ENCODE peak calls at places on chromosomes 16 and 17, in eight cellular contexts. J is EL; W is progenitor cell of endocrine pancreas; I is K562; M is central memory CD4-positive, alpha-beta T cell; Y is ascending aorta; F is HCT116; X is CD4-positive, CD25-positive, alpha-beta regulatory T cell. O is an unnamed sample.

GRCh38 chr17:2755941-2756724 is 6.7 kb upstream of the CCDC92B start:
- DNase-seq in M (no peak), W (peak), F (no peak), J (no peak), I (peak), X (no peak), Y (no peak), O (no peak)

GRCh38 chr16:84996365-84996764 is 15.0 kb downstream of the ZDHHC7 start:
- DNase-seq in M (no peak), X (no peak), Y (no peak), W (no peak), J (no peak), I (no peak), F (no peak), O (no peak)

GRCh38 chr17:59848778-59849177 is 44.0 kb downstream of the TUBD1 start:
- DNase-seq in X (no peak), J (no peak), W (no peak), I (no peak), M (no peak), Y (no peak), F (no peak), O (no peak)

GRCh38 chr16:31862761-31863160 is 10.8 kb upstream of the ZNF267 start:
- DNase-seq in J (no peak), M (no peak), I (no peak), F (no peak), Y (no peak), X (no peak), W (no peak), O (no peak)

GRCh38 chr16:56689171-56689570 is 6.9 kb downstream of the MT1X start:
- DNase-seq in I (no peak), F (no peak), Y (no peak), J (no peak), W (no peak), X (no peak), M (no peak), O (no peak)

GRCh38 chr17:18985475-18985874 is 19.1 kb downstream of the FAM83G start:
- DNase-seq in Y (no peak), M (no peak), J (no peak), X (no peak), F (no peak), I (no peak), W (no peak), O (no peak)

GRCh38 chr17:9274119-9274445 is 252.8 kb downstream of the NTN1 start:
- DNase-seq in M (no peak), F (no peak), Y (no peak), J (no peak), W (no peak), X (no peak), I (no peak), O (no peak)

GRCh38 chr16:1942810-1943726 is at the start of gene MSRB1:
- DNase-seq in X (peak), F (peak), Y (peak), I (peak), W (peak), M (peak), J (peak), O (peak)

GRCh38 chr16:68732068-68732680 is 4.9 kb upstream of the CDH1 start:
- DNase-seq in M (no peak), W (no peak), I (peak), J (peak), X (no peak), F (peak), Y (no peak), O (no peak)

GRCh38 chr17:20930065-20930760 is 112.6 kb downstream of the USP22 start:
- DNase-seq in W (no peak), I (no peak), J (peak), Y (no peak), M (no peak), X (no peak), F (no peak), O (no peak)

GRCh38 chr17:40486513-40487370 is 14.7 kb downstream of the TNS4 start:
- DNase-seq in M (no peak), F (peak), W (no peak), X (no peak), J (peak), Y (no peak), I (no peak), O (no peak)

GRCh38 chr16:63998-64913 is 8.2 kb downstream of the RHBDF1 start:
- DNase-seq in M (no peak), Y (no peak), J (no peak), X (no peak), W (no peak), I (no peak), F (no peak), O (no peak)

GRCh38 chr17:8608001-8608400 is 22.5 kb downstream of the MYH10 start:
- DNase-seq in F (no peak), X (no peak), J (peak), I (no peak), M (no peak), W (no peak), Y (no peak), O (no peak)

GRCh38 chr17:28216032-28216431 is 103.0 kb upstream of the TMEM97 start:
- DNase-seq in M (no peak), J (no peak), I (no peak), Y (no peak), W (no peak), X (no peak), F (no peak), O (no peak)

GRCh38 chr17:35254107-35254802 is 11.4 kb downstream of the SLFN5 start:
- DNase-seq in F (peak), J (peak), M (no peak), X (no peak), I (no peak), W (no peak), Y (peak), O (no peak)

GRCh38 chr16:68514511-68514910 is 24.6 kb upstream of the ZFP90 start:
- DNase-seq in F (no peak), J (no peak), M (no peak), X (no peak), W (no peak), Y (no peak), I (no peak), O (no peak)

GRCh38 chr16:76450890-76451289 is 173.7 kb downstream of the CNTNAP4 start:
- DNase-seq in W (no peak), F (no peak), J (no peak), I (no peak), M (no peak), Y (no peak), X (no peak), O (no peak)

GRCh38 chr17:68600881-68601564 is at the start of gene FAM20A:
- DNase-seq in M (no peak), F (no peak), W (peak), J (no peak), Y (no peak), I (no peak), X (no peak), O (no peak)

GRCh38 chr17:45895304-45895968 is 1.1 kb downstream of the MAPT start:
- DNase-seq in M (peak), J (peak), X (peak), Y (no peak), I (no peak), F (no peak), W (peak), O (no peak)

GRCh38 chr16:78289368-78289767 is 189.9 kb downstream of the WWOX start:
- DNase-seq in W (no peak), J (no peak), Y (no peak), X (no peak), M (no peak), F (no peak), I (no peak), O (no peak)

O was measured in naive B cell.